ENCODE peak calls at places on chromosomes 2 and 18, in seven cellular contexts. L is K562, Z is mammary epithelial cell, J is A549, M is MM.1S, D is fibroblast of lung, H is PC-9. I is an unnamed sample.

GRCh38 chr2:207437136-207437856 is 92.5 kb upstream of the CREB1 start:
- DNase-seq in H (no peak), M (no peak), L (no peak), Z (no peak), D (no peak), J (no peak), I (no peak)

GRCh38 chr2:179376881-179377280 is 112.2 kb upstream of the SESTD1 start:
- DNase-seq in H (no peak), Z (no peak), D (peak), J (no peak), L (no peak), M (no peak), I (no peak)

GRCh38 chr2:204545861-204546773 is 842 bp downstream of the PARD3B start:
- DNase-seq in H (no peak), Z (peak), L (no peak), M (peak), J (no peak), D (no peak), I (peak)

GRCh38 chr18:33605250-33605649 is 27.2 kb downstream of the ASXL3 start:
- DNase-seq in J (no peak), Z (no peak), M (no peak), H (no peak), D (no peak), L (no peak), I (no peak)

GRCh38 chr2:167134381-167135072 is 246.2 kb downstream of the XIRP2 start:
- DNase-seq in J (peak), M (no peak), H (peak), Z (peak), L (no peak), D (peak), I (no peak)

GRCh38 chr18:11468120-11468519 is 141.3 kb upstream of the SLC35G4 start:
- DNase-seq in M (no peak), D (no peak), J (no peak), L (no peak), H (no peak), Z (no peak), I (no peak)

GRCh38 chr2:74668087-74668486 is 14.0 kb downstream of the SEMA4F start:
- DNase-seq in J (no peak), Z (no peak), H (no peak), M (no peak), D (no peak), L (no peak), I (no peak)

GRCh38 chr2:224222320-224222719 is 179.6 kb downstream of the FAM124B start:
- DNase-seq in M (no peak), H (no peak), D (peak), L (no peak), J (peak), Z (no peak), I (peak)

GRCh38 chr2:239937866-239938640 is 87.1 kb downstream of the NDUFA10 start:
- DNase-seq in M (no peak), H (no peak), L (no peak), Z (no peak), D (no peak), J (no peak), I (no peak)

GRCh38 chr2:13714466-13714865 is 918.1 kb upstream of the LRATD1 start:
- DNase-seq in H (no peak), L (no peak), D (no peak), J (no peak), Z (peak), M (no peak), I (no peak)

GRCh38 chr2:197310271-197310939 is at the start of gene ANKRD44:
- DNase-seq in H (peak), L (peak), Z (peak), D (peak), J (peak), M (peak), I (peak)

GRCh38 chr2:226020179-226020578 is 620.7 kb downstream of the NYAP2 start:
- DNase-seq in J (peak), Z (no peak), L (no peak), D (peak), H (no peak), M (no peak), I (no peak)

GRCh38 chr18:9974279-9974915 is 60.6 kb downstream of the VAPA start:
- DNase-seq in L (no peak), J (no peak), H (no peak), D (peak), M (no peak), Z (no peak), I (no peak)

GRCh38 chr2:89844221-89844943 is 1152.9 kb downstream of the RPIA start:
- DNase-seq in Z (no peak), H (no peak), D (no peak), J (no peak), L (no peak), M (no peak), I (no peak)

GRCh38 chr2:232336956-232337700 is 41.4 kb upstream of the ALPP start:
- DNase-seq in L (no peak), J (no peak), H (no peak), D (no peak), M (no peak), Z (no peak), I (no peak)

GRCh38 chr2:10914272-10914693 is 2.5 kb downstream of the KCNF1 start:
- DNase-seq in D (no peak), Z (no peak), M (no peak), J (peak), L (peak), H (no peak), I (peak)

GRCh38 chr2:195709901-195710300 is 52.9 kb downstream of the SLC39A10 start:
- DNase-seq in Z (no peak), M (no peak), J (no peak), L (no peak), H (no peak), D (no peak), I (no peak)

GRCh38 chr2:17593841-17594482 is 53.5 kb downstream of the VSNL1 start:
- DNase-seq in D (peak), H (peak), L (peak), M (no peak), Z (no peak), J (no peak), I (no peak)

GRCh38 chr2:150528861-150529801 is 41.7 kb upstream of the RND3 start:
- DNase-seq in D (peak), Z (peak), M (peak), L (no peak), H (peak), J (peak), I (peak)

GRCh38 chr2:81234711-81235110 is 930.2 kb upstream of the LRRTM1 start:
- DNase-seq in D (peak), Z (no peak), L (no peak), M (no peak), J (no peak), H (no peak), I (no peak)

GRCh38 chr2:27681844-27682243 is 18.2 kb downstream of the SLC4A1AP start:
- DNase-seq in M (no peak), L (no peak), J (peak), H (peak), D (peak), Z (peak), I (no peak)

GRCh38 chr2:242031481-242032019 is 162.0 kb downstream of the RTP5 start:
- DNase-seq in Z (peak), L (no peak), J (no peak), H (no peak), M (no peak), D (peak), I (no peak)

GRCh38 chr2:164522561-164522981 is 98.7 kb downstream of the GRB14 start:
- DNase-seq in Z (no peak), L (no peak), M (no peak), H (no peak), D (no peak), J (peak), I (no peak)

GRCh38 chr2:62042944-62043343 is 137.5 kb downstream of the COMMD1 start:
- DNase-seq in L (no peak), H (peak), Z (peak), J (no peak), D (no peak), M (no peak), I (no peak)

GRCh38 chr2:23824777-23825212 is 102.1 kb downstream of the ATAD2B start:
- DNase-seq in L (peak), J (peak), Z (no peak), M (peak), D (peak), H (peak), I (peak)

GRCh38 chr18:76764296-76764901 is 58.0 kb upstream of the ZNF236 start:
- DNase-seq in J (no peak), Z (no peak), H (no peak), D (no peak), M (no peak), L (no peak), I (no peak)

DNA sequence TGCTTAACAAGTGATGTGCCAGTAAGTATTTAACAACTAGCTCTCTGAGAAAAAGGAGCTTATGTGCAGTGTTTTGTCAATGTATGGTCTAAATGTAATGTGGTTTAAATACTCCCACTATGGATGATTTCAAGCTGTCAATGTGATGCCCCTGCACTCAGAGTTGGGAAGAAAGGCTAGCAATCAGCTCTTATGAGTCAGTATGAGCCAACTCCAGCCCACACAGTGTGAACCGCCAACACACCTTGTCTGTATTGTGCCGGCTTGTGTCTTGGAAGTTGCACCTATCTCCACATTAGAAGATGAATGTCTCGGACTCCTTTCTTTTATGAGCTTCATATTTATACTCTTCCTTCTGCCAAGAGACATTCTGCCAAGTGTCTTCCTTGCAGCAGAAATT is 703.8 kb upstream of the RAB6C start:
- DNase-seq in L (no peak), H (no peak), D (no peak), Z (peak), J (no peak), M (no peak), I (no peak)
- H3K4me2 ChIP-seq in L (no peak), H (no peak), D (no peak), Z (no peak), J (no peak), M (no peak), I (no peak)

GRCh38 chr2:72112981-72113846 is 34.4 kb downstream of the CYP26B1 start:
- DNase-seq in J (no peak), L (no peak), Z (no peak), M (no peak), H (no peak), D (no peak), I (no peak)

GRCh38 chr2:72111061-72111460 is 36.6 kb downstream of the CYP26B1 start:
- DNase-seq in D (no peak), J (no peak), Z (no peak), L (no peak), H (no peak), M (no peak), I (no peak)

GRCh38 chr2:72114693-72115051 is 33.0 kb downstream of the CYP26B1 start:
- DNase-seq in L (no peak), D (no peak), J (no peak), H (no peak), M (no peak), Z (no peak), I (no peak)

GRCh38 chr2:72113847-72114692 is 33.6 kb downstream of the CYP26B1 start:
- DNase-seq in D (no peak), J (no peak), L (no peak), M (no peak), Z (no peak), H (no peak), I (no peak)

DNA sequence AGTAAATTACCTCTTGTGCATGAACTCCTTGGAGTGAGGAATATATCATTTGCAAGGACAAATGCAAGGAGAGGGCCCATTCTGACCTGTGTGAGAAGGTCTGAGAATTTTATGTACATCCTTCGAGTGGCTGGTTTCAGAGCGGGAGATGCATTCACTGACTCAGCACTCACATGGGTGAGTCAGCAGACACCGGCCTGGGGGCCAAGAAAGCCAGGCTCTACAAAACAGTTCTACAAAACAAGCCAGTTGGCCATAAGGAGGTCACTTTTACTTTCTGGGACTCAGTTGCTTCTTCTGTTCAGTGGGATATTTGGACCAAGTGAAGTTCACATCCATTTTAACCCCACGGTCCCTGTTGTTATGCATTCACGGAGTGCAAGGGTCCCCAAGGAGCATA is 35.2 kb downstream of the CYP26B1 start:
- DNase-seq in L (peak), M (no peak), J (no peak), Z (peak), D (peak), H (no peak), I (no peak)
- TF ChIP-seq CTCF in L (no peak), M (no peak), J (no peak), Z (no peak), D (no peak), H (no peak), I (no peak)

GRCh38 chr2:45469314-45470099 is 141.6 kb downstream of the SRBD1 start:
- DNase-seq in H (peak), J (peak), L (no peak), D (peak), M (peak), Z (peak), I (no peak)
- H3K4me2 ChIP-seq in H (peak), J (peak), L (no peak), D (no peak), M (peak), Z (no peak), I (peak)

GRCh38 chr2:135532581-135532980 is 1.3 kb downstream of the R3HDM1 start:
- DNase-seq in D (peak), Z (no peak), H (no peak), M (no peak), L (no peak), J (no peak), I (no peak)

GRCh38 chr2:135528006-135528405 is 3.0 kb downstream of the ZRANB3 start:
- DNase-seq in Z (peak), J (no peak), D (no peak), L (no peak), M (no peak), H (no peak), I (no peak)

GRCh38 chr2:135530313-135531230 is at the start of gene ZRANB3:
- DNase-seq in Z (peak), L (peak), H (peak), J (peak), M (peak), D (peak), I (peak)

GRCh38 chr2:135525786-135526185 is 5.2 kb downstream of the ZRANB3 start:
- DNase-seq in J (no peak), M (peak), H (no peak), D (no peak), L (no peak), Z (no peak), I (no peak)

GRCh38 chr2:135531231-135532197 is at the start of gene R3HDM1:
- DNase-seq in M (peak), L (peak), J (peak), D (peak), Z (peak), H (peak), I (peak)
- TF ChIP-seq CTCF in M (peak), L (peak), J (peak), D (no peak), Z (no peak), H (no peak), I (peak)

GRCh38 chr18:56139792-56140254 is 498.6 kb downstream of the TXNL1 start:
- DNase-seq in J (no peak), Z (no peak), M (no peak), D (peak), H (no peak), L (no peak), I (no peak)

DNA sequence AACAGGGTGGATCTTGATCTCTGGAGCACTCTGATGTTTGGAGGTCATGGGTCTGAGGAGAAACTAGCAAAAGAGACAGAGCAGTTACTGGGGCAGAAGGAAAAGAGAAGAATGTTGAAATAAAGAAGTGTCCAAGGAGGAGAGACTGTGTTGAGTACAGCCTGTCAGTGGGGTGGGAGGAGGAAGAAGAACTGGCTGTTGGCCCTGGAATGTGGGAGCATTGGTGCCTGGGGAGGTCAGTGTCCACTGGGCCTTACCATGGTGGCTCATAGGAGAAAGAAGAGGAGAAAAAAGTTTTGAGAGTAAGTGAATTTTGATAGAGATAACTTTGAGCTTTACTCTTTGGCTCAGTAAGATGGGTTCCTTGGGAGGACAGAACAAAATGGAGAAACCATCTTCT is 499.0 kb downstream of the TXNL1 start:
- DNase-seq in M (no peak), H (no peak), Z (no peak), D (no peak), J (no peak), L (no peak), I (no peak)
- H3K4me2 ChIP-seq in M (no peak), H (no peak), Z (no peak), D (no peak), J (no peak), L (no peak), I (no peak)

DNA sequence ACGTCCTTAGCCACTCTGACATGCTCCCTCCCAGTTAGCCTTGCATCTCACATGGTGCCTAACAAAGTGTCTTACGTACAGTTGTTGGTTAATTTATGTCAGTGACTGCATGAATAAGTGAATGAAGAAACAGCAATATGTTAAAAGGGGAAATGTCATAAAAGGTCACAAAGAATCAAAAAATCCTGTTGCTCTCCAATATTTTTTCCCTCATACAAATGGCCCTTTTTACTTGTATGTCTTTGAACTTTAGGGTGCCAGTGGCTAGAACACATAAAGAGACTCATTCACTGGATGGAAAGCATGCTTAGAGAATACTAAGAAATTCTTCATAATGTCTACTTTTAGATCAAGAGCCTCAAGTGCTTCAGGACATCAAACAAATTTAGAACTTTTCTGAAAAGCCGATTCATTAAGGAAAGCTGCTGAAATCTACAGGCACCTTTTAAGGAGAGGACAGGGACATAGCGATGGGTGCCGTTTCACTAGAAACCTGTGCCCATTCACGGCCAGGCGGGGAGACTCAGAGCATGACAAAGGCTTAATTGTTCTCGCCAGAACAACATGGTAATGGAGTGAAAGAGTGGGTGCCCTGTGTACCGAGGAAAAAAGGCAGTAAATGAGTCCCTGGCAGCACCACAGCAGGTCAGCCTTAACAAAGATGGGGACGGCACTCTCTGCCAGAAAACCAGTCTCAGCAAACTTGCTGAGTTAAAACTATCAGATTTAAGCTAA is 71.7 kb upstream of the SPTBN1 start:
- DNase-seq in Z (peak), H (no peak), M (no peak), L (no peak), D (no peak), J (no peak), I (peak)
- TF ChIP-seq CTCF in Z (no peak), H (no peak), M (no peak), L (no peak), D (no peak), J (no peak), I (no peak)

GRCh38 chr18:12517142-12517541 is 109.4 kb downstream of the PRELID3A start:
- DNase-seq in J (no peak), H (no peak), M (no peak), L (no peak), D (no peak), Z (no peak), I (no peak)

GRCh38 chr18:12518832-12519534 is 111.3 kb downstream of the PRELID3A start:
- DNase-seq in Z (no peak), M (no peak), D (no peak), H (no peak), L (no peak), J (no peak), I (no peak)

GRCh38 chr18:12518326-12518725 is 110.6 kb downstream of the PRELID3A start:
- DNase-seq in L (no peak), J (no peak), Z (no peak), H (no peak), D (peak), M (no peak), I (no peak)

GRCh38 chr18:12516049-12516677 is 108.4 kb downstream of the PRELID3A start:
- DNase-seq in H (no peak), M (no peak), J (no peak), Z (no peak), L (peak), D (peak), I (no peak)

DNA sequence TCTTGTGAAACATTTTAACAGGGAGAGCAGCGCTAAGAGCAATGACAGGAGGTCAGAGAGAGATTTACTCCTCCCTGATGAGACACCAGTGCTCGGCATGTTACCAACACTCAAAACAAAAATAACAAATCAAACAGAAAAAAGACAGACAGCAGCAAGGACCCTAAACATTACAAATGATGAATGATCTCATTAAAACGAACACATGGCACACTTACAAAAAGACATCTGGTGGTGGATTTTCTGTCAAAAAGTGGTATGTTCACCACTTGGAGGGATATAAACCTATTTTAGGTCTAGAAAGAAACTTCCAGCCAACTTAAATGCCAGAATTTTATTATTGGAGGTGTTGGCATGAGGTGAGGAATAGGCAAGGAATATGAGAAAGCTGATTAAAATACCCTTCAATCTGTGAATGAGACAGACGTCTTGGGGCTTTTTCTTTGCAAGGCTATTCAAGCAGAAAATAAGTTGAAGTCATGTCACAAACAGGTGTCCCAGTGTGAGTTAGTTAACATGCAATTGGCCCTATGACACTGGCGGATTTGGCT is 112.8 kb downstream of the PRELID3A start:
- DNase-seq in D (peak), M (no peak), J (no peak), H (no peak), L (no peak), Z (no peak), I (no peak)
- H3K4me2 ChIP-seq in D (no peak), M (no peak), J (no peak), H (no peak), L (no peak), Z (no peak), I (no peak)

GRCh38 chr2:146665801-146666200 is 1179.0 kb upstream of the ACVR2A start:
- DNase-seq in L (no peak), J (no peak), H (no peak), M (no peak), D (no peak), Z (peak), I (no peak)

GRCh38 chr2:146666336-146666735 is 1178.5 kb upstream of the ACVR2A start:
- DNase-seq in J (peak), L (no peak), D (no peak), M (no peak), Z (peak), H (no peak), I (no peak)

GRCh38 chr2:146659976-146660375 is 1184.9 kb upstream of the ACVR2A start:
- DNase-seq in D (no peak), M (no peak), L (no peak), H (no peak), Z (no peak), J (no peak), I (no peak)

GRCh38 chr2:146661494-146662096 is 1183.2 kb upstream of the ACVR2A start:
- DNase-seq in H (no peak), L (peak), M (peak), J (peak), D (peak), Z (peak), I (peak)
- TF ChIP-seq CTCF in H (peak), L (peak), M (peak), J (peak), D (peak), Z (peak), I (peak)

GRCh38 chr2:216217904-216218260 is 108.7 kb downstream of the XRCC5 start:
- DNase-seq in L (no peak), D (no peak), J (no peak), Z (no peak), H (no peak), M (peak), I (no peak)
- H3K4me2 ChIP-seq in L (peak), D (peak), J (peak), Z (peak), H (peak), M (peak), I (no peak)

I was measured in GM23338.